ENCODE peak calls at places on chromosome 1, in four cellular contexts. B, U, V and M are unnamed samples.
A peak's percentile ranks its signal among the peaks of the same experiment; 100 is the strongest.

GRCh38 chr1:28139033-28139712 is 37.3 kb downstream of the PTAFR start:
- DNase-seq in B (no peak), U (no peak), V (no peak), M (no peak)

GRCh38 chr1:46211051-46211450 is 7.9 kb downstream of the LURAP1 start:
- DNase-seq in B (no peak), U (no peak), V (no peak), M (no peak)

GRCh38 chr1:171250263-171250662 is 2.0 kb downstream of the FMO1 start:
- DNase-seq in B (no peak), U (no peak), V (no peak), M (no peak)

GRCh38 chr1:36087233-36088123 is 1.2 kb upstream of the ADPRS start:
- DNase-seq in B (peak; percentile 45), U (no peak), V (no peak), M (peak; percentile 10)

GRCh38 chr1:20571427-20571826 is 17.5 kb upstream of the CDA start:
- DNase-seq in B (no peak), U (no peak), V (no peak), M (no peak)

GRCh38 chr1:26579662-26580061 is 50.1 kb downstream of the RPS6KA1 start:
- DNase-seq in B (no peak), U (no peak), V (no peak), M (no peak)

GRCh38 chr1:34872133-34872503 is 12.6 kb upstream of the SMIM12 start:
- DNase-seq in B (no peak), U (no peak), V (no peak), M (no peak)

GRCh38 chr1:217078010-217078704 is 354.9 kb upstream of the ESRRG start:
- DNase-seq in B (no peak), U (no peak), V (no peak), M (no peak)

GRCh38 chr1:84688461-84689061 is 1.7 kb downstream of the SSX2IP start:
- DNase-seq in B (peak; percentile 21), U (no peak), V (no peak), M (no peak)

GRCh38 chr1:247286134-247286670 is 30.3 kb downstream of the VN1R5 start:
- DNase-seq in B (no peak), U (no peak), V (no peak), M (no peak)

GRCh38 chr1:228375578-228376261 is 30.9 kb downstream of the TRIM11 start:
- DNase-seq in B (no peak), U (no peak), V (no peak), M (no peak)

DNA sequence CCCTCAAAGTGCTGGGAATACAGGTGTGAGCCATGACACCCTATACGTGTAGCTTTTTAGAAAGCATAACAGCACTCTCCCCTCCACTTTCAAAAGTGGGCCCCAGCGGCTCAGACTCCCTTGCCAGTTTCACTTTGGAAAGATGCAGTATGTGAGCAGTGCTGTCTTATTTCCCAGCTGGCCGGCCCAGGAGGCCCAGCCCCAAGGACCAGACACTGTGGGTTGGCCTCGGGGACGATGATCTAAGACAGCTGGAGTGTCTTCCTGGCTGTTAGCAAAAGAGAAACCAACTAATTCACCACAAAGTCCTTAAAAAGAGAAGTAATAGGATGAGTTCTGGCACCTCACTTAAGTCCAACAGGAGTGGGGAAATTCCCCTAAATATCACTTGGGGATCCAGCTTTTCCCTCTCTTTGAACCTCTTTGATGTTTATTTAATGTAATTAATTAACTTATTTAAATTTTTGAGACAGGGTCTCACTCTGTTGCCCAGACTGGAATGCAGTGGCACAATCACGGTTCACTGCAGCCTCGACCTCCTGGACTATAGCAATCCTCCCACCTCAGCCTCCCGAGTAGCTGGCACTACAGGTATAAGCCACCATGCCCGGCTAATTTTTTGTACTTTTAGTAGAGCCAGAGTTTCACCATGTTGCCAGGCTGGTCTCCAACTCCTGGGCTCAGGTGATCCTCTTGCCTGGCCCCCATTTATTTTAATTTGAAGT is 17.6 kb upstream of the CLIC4 start:
- DNase-seq in B (no peak), U (no peak), V (no peak), M (no peak)
- TF ChIP-seq TEAD4 in B (no peak), U (no peak), V (no peak), M (no peak)

GRCh38 chr1:10007161-10007560 is 10.1 kb downstream of the RBP7 start:
- DNase-seq in B (no peak), U (no peak), V (no peak), M (no peak)
- TF ChIP-seq TEAD4 in B (no peak), U (no peak), V (no peak), M (no peak)

GRCh38 chr1:175036476-175036875 is 13.3 kb upstream of the MRPS14 start:
- DNase-seq in B (no peak), U (no peak), V (no peak), M (no peak)
- TF ChIP-seq TEAD4 in B (no peak), U (no peak), V (no peak), M (no peak)

GRCh38 chr1:54254055-54254454 is 54.1 kb downstream of the MRPL37 start:
- DNase-seq in B (no peak), U (no peak), V (no peak), M (no peak)
- TF ChIP-seq TEAD4 in B (no peak), U (no peak), V (no peak), M (no peak)

DNA sequence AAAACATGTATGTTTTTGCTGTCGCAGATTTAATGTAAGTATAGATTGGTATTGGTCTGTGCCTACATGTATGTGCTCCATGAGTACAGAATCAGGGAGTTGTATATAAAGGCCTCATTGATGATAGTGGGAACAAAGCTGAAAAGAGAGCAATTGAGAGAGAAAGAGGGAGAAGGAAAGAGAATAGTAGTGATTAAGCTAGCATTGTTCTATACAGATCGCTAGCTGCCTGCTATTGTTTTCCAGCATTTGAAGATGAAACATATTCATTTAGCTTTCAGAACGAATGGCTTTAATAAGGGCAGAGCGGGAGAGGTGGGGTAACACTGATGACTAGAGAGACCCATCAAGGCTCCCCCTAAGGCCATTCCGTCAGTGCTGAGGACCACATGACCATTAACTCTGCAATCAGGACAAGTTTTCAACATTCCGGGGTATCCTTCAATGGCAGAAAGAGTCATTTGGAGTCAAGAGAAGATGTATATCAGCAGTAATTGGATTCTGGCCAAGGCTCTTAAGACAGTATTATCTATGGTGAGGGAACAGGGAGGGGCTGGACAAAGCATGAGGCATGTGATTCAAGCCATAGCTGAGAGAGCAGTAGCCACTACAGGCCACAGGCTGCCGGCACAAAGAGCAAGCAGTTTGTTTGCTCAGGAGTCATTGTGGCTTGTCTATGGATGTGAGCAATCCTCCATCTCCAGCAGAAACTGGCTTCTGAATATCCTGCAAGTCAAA is 176.5 kb downstream of the PBX1 start:
- DNase-seq in B (no peak), U (no peak), V (no peak), M (no peak)
- TF ChIP-seq TEAD4 in B (peak; percentile 10), U (no peak), V (no peak), M (no peak)

GRCh38 chr1:19559641-19560040 is 74.3 kb upstream of the CAPZB start:
- DNase-seq in B (no peak), U (no peak), V (no peak), M (no peak)
- TF ChIP-seq TEAD4 in B (no peak), U (peak; percentile 9), V (no peak), M (no peak)

DNA sequence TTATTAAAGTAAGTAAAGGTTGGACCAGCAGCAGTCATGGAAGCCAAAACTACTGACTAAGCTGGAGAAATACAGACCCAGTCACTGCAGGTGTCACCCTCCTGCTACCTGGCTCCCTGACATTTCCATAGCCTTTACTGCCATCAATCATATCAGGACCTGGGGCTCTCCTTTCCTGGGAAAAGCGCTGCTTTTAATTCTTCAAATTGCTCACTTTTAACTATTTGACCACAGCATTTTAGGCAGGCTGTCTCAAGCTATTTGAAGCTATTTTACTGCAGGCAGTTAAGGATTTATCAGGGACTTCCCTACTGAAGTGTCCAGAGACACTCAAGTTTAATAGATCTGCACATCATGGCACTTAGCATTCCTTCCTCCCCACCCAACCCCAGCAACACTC is 4.1 kb downstream of the IVL start:
- DNase-seq in B (no peak), U (no peak), V (no peak), M (no peak)
- TF ChIP-seq TEAD4 in B (no peak), U (no peak), V (no peak), M (no peak)

DNA sequence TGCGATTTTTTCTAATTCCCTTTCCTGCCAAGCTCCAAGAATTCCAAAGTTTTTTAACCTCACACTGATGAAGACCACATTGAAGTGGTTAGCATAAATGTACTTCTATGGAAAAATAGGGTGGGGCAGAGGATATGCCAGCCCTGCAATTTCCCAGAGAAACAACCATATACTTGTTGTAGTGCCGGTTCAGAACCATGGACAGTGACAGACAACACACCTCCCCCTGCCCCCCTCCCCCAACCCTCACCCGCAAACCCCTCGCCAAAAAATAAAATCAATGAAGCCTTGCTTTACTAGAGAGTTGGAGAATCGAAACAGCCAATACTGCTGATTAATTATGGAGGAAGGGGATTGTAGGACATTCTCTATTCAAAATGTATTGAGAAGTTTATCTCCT is 109.5 kb upstream of the GRIK3 start:
- DNase-seq in B (peak; percentile 50), U (no peak), V (no peak), M (peak; percentile 22)
- TF ChIP-seq TEAD4 in B (no peak), U (no peak), V (no peak), M (no peak)

GRCh38 chr1:56068908-56069307 is 510.5 kb downstream of the PLPP3 start:
- DNase-seq in B (no peak), U (no peak), V (no peak), M (no peak)
- TF ChIP-seq TEAD4 in B (no peak), U (no peak), V (no peak), M (no peak)